ENCODE peak calls at places on chromosomes 5 and 9, in four cellular contexts. F, M, W and A are unnamed samples.

GRCh38 chr9:107447834-107448233 is 41.7 kb downstream of the KLF4 start:
- DNase-seq in F (no peak), M (no peak), W (no peak), A (peak; percentile 63)

GRCh38 chr9:128499920-128500319 is 4.6 kb upstream of the GLE1 start:
- DNase-seq in F (no peak), M (no peak), W (no peak), A (no peak)

GRCh38 chr9:121239071-121239470 is 28.9 kb upstream of the GSN start:
- DNase-seq in F (no peak), M (peak; percentile 36), W (no peak), A (no peak)

GRCh38 chr9:36542355-36542754 is 30.3 kb upstream of the MELK start:
- DNase-seq in F (peak; percentile 77), M (no peak), W (no peak), A (no peak)

GRCh38 chr9:87442451-87442850 is 55.2 kb upstream of the DAPK1 start:
- DNase-seq in F (no peak), M (no peak), W (no peak), A (peak; percentile 61)

GRCh38 chr5:124583469-124584350 is 162.7 kb downstream of the ZNF608 start:
- DNase-seq in F (no peak), M (peak; percentile 74), W (peak; percentile 62), A (peak; percentile 16)

GRCh38 chr9:104923740-104924139 is 4.2 kb downstream of the ABCA1 start:
- DNase-seq in F (no peak), M (no peak), W (no peak), A (no peak)

GRCh38 chr9:94126844-94127243 is 42.6 kb downstream of the PTPDC1 start:
- DNase-seq in F (no peak), M (no peak), W (no peak), A (no peak)

GRCh38 chr5:157640406-157640805 is 11.8 kb downstream of the SOX30 start:
- DNase-seq in F (no peak), M (no peak), W (no peak), A (no peak)

GRCh38 chr9:117782931-117783788 is 79.0 kb downstream of the TLR4 start:
- DNase-seq in F (peak; percentile 87), M (peak; percentile 89), W (peak; percentile 83), A (no peak)

GRCh38 chr5:82886911-82887310 is 190.3 kb downstream of the TMEM167A start:
- DNase-seq in F (no peak), M (peak; percentile 4), W (no peak), A (no peak)

GRCh38 chr9:78064075-78064474 is 32.5 kb upstream of the GNAQ start:
- DNase-seq in F (no peak), M (peak; percentile 14), W (no peak), A (no peak)

GRCh38 chr5:67085616-67086015 is 111.0 kb downstream of the CD180 start:
- DNase-seq in F (no peak), M (no peak), W (no peak), A (no peak)

GRCh38 chr9:94554439-94555331 is at the start of gene PCAT7:
- DNase-seq in F (peak; percentile 89), M (peak; percentile 46), W (peak; percentile 12), A (peak; percentile 87)

GRCh38 chr5:73615947-73616346 is 10.0 kb upstream of the ARHGEF28 start:
- DNase-seq in F (no peak), M (no peak), W (no peak), A (no peak)

GRCh38 chr5:140420226-140420570 is 18.6 kb downstream of the ANKHD1 start:
- DNase-seq in F (no peak), M (no peak), W (no peak), A (no peak)

GRCh38 chr9:17063535-17064135 is 71.2 kb upstream of the CNTLN start:
- DNase-seq in F (peak; percentile 83), M (peak; percentile 74), W (peak; percentile 61), A (peak; percentile 0)

GRCh38 chr5:84549054-84549453 is 164.4 kb upstream of the EDIL3 start:
- DNase-seq in F (no peak), M (no peak), W (no peak), A (no peak)

DNA sequence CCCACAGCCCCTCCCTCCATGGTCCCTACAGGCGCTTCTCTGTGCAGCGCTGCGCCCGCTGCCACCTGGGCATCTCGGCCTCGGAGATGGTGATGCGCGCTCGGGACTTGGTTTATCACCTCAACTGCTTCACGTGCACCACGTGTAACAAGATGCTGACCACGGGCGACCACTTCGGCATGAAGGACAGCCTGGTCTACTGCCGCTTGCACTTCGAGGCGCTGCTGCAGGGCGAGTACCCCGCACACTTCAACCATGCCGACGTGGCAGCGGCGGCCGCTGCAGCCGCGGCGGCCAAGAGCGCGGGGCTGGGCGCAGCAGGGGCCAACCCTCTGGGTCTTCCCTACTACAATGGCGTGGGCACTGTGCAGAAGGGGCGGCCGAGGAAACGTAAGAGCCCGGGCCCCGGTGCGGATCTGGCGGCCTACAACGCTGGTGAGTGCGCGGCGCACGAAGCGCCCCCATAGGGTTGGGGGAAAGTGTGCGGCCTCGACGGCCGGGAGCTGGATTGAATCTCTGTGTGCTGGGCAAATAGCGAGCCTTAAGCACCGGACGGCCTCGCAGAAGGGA is 3.6 kb downstream of the LHX2 start:
- DNase-seq in F (peak; percentile 73), M (no peak), W (no peak), A (no peak)
- TF ChIP-seq EZH2 in F (no peak), M (no peak), W (peak; percentile 98), A (no peak)

DNA sequence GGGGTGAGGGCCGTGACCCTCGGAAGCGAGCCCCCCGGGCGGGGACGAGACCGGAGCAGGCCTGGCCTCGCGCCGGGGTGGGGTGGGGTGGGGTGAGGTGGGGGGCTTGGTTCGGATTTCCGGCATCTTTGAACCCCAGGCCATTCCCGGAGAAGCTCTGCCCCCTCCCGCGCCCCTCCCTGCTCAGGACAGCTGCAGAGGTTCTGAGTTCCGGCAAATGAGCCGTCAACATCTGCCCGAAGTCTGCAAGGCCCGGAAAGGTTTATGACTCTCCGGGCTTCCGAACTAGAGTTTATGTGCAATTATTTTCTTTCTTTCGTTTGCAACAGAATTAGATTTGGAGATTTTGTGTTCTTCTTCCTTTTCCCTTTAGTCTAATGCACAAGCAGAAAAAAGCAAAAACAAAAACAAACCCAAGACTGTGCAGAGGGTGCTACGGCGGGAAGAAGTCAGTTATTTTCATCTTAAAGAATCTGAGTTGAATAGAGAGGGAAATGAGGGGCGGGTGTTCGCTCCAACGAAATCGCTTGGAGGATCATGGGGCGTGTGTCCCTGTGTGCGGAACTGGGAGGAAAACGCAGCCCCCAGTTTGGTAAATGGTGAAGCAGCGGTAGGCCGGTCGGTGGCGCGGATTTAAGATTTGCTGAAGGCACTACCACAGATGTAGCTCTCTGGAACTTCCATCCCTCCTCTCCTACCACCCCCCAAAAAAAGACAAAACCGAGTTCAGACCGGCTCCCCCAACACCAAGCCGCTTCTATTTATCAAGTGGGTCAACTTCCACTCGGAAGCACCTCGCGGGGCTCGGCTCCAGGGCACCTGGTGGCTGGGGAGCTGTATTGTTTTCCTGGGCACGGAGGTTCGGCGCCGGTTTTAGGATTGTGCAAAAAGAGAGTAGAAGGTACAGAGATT is 4.8 kb downstream of the LHX2 start:
- DNase-seq in F (no peak), M (no peak), W (no peak), A (no peak)
- TF ChIP-seq EZH2 in F (peak; percentile 100), M (no peak), W (no peak), A (no peak)

DNA sequence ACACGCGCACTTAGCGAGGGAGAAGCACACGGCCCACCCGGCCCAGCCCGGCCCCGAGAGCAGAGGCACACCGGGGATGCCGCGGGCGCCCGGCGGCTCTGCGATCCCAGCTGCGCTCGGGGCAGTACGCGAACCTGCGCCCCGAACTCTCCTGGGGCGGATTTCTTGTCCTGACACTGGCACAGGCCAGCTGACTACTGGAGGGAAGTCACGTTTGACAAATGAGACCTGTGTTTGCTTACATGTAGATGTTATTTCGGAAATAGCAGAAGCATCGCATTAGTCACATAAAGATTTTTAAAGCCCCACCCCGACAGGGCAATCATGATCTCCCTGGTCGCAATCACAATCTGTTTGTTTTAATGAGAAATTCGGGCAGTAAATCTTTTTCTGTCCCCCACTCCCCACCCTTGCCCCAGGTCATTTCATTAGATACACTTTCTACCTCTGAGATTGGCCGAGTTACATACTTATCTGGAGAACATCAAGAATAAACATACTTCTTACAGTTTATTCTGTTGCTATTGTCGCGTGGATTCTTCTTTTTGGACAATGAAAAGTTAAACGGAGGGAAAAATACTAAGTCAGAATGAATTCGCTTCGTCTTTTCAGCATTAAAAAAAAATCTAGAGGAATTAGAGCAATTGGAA is 518.9 kb downstream of the CTNND2 start:
- DNase-seq in F (peak; percentile 34), M (peak; percentile 2), W (no peak), A (no peak)
- TF ChIP-seq EZH2 in F (peak; percentile 41), M (peak; percentile 83), W (no peak), A (no peak)

GRCh38 chr5:116569999-116570398 is 4.6 kb downstream of the SEMA6A start:
- DNase-seq in F (no peak), M (no peak), W (no peak), A (no peak)
- TF ChIP-seq EZH2 in F (no peak), M (no peak), W (no peak), A (no peak)

GRCh38 chr5:2432070-2432920 is 319.2 kb downstream of the IRX2 start:
- DNase-seq in F (no peak), M (no peak), W (no peak), A (no peak)

DNA sequence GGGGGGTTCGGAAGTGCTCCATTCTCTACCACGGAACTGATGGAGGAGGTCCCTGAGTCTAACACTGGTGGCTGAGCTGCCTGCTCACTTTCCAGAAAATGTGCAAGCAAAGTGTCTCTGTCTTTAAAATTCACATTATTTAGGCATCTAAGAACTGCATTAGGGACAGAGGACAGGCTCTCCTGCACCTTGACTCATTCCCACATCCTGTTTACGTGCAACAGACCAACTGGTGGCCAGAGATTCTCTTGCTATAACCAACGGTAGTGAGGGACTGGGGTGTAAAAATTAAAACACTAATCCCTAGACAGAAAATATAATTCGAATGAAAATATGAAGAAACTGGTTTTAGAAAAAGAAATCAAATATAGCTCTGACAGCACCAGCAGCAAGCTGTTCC is 320.9 kb downstream of the IRX2 start:
- DNase-seq in F (no peak), M (no peak), W (no peak), A (no peak)
- TF ChIP-seq EZH2 in F (no peak), M (no peak), W (no peak), A (no peak)